ENCODE peak calls at places on chromosome 21, in seven cellular contexts. R, P, C, F, X, G and H are unnamed samples.

GRCh38 chr21:33403786-33404571 is 766 bp downstream of the IFNGR2 start:
- DNase-seq in P (no peak), C (peak; percentile 48), F (peak; percentile 69), G (peak; percentile 64), R (peak; percentile 28), X (peak; percentile 16), H (peak; percentile 25)

GRCh38 chr21:45109831-45110492 is 35.6 kb downstream of the ADARB1 start:
- DNase-seq in F (peak; percentile 85), C (no peak), R (peak; percentile 62), P (no peak), X (no peak), G (no peak), H (peak; percentile 53)

GRCh38 chr21:29641001-29641634 is 298.7 kb downstream of the GRIK1 start:
- DNase-seq in X (no peak), P (no peak), G (no peak), F (no peak), R (no peak), C (no peak), H (no peak)

GRCh38 chr21:16279658-16280581 is 550.1 kb downstream of the USP25 start:
- DNase-seq in P (no peak), F (no peak), C (no peak), G (peak; percentile 28), X (no peak), R (no peak), H (no peak)

GRCh38 chr21:44763451-44764318 is 37.9 kb downstream of the UBE2G2 start:
- DNase-seq in X (no peak), C (no peak), P (no peak), F (no peak), G (no peak), R (no peak), H (no peak)

GRCh38 chr21:14414932-14415508 is 32.1 kb upstream of the HSPA13 start:
- DNase-seq in C (no peak), P (no peak), R (no peak), F (no peak), G (no peak), X (no peak), H (no peak)

GRCh38 chr21:45735259-45736000 is 91.9 kb downstream of the PCBP3 start:
- DNase-seq in R (no peak), P (no peak), C (no peak), X (no peak), G (no peak), F (no peak), H (no peak)

GRCh38 chr21:36769051-36769867 is 70.3 kb downstream of the SIM2 start:
- DNase-seq in C (no peak), X (no peak), F (no peak), R (no peak), G (no peak), P (no peak), H (no peak)

GRCh38 chr21:28111151-28111619 is 881.5 kb downstream of the LTN1 start:
- DNase-seq in F (no peak), G (peak; percentile 15), C (peak; percentile 32), R (no peak), P (no peak), X (no peak), H (no peak)

GRCh38 chr21:38342734-38343133 is 85.9 kb downstream of the KCNJ15 start:
- DNase-seq in F (no peak), X (no peak), C (no peak), R (no peak), P (no peak), G (no peak), H (no peak)

GRCh38 chr21:36255650-36256047 is 64.3 kb upstream of the MORC3 start:
- DNase-seq in X (no peak), P (no peak), C (no peak), G (no peak), F (peak; percentile 90), R (no peak), H (no peak)

GRCh38 chr21:36589352-36589971 is 109.5 kb upstream of the SIM2 start:
- DNase-seq in F (peak; percentile 47), X (no peak), G (no peak), R (peak; percentile 35), P (no peak), C (peak; percentile 56), H (peak; percentile 20)

GRCh38 chr21:25639922-25640670 is 1.0 kb downstream of the JAM2 start:
- DNase-seq in X (no peak), G (peak; percentile 62), C (no peak), F (peak; percentile 10), R (peak; percentile 17), P (peak; percentile 11), H (peak; percentile 29)

GRCh38 chr21:20451051-20451450 is 547.2 kb upstream of the NCAM2 start:
- DNase-seq in X (no peak), P (no peak), C (no peak), R (no peak), G (no peak), F (no peak), H (no peak)

GRCh38 chr21:24208562-24209260 is 1398.6 kb downstream of the MRPL39 start:
- DNase-seq in R (no peak), X (no peak), P (no peak), C (no peak), F (no peak), G (no peak), H (no peak)

GRCh38 chr21:28627261-28627660 is 365.4 kb downstream of the LTN1 start:
- DNase-seq in C (no peak), P (no peak), F (no peak), G (no peak), X (no peak), R (no peak), H (no peak)

GRCh38 chr21:45450741-45451740 is 46.1 kb downstream of the COL18A1 start:
- DNase-seq in F (no peak), P (no peak), R (no peak), X (no peak), C (no peak), G (no peak), H (no peak)